ENCODE peak calls at places on chromosomes 11 and 22, in seven cellular contexts. One of them, this sample, is unnamed.
A peak's percentile ranks its signal among the peaks of the same experiment; 100 is the strongest.

GRCh38 chr11:107017433-107018227 is 646 bp downstream of the GUCY1A2 start:
- DNase-seq in SK-N-SH: peak; percentile 80
- DNase-seq in HepG2: peak; percentile 2
- DNase-seq in K562: peak; percentile 37
- DNase-seq in GM12878: no peak
- DNase-seq in GM12891: peak; percentile 41
- DNase-seq in H1: no peak
- DNase-seq in this sample: peak; percentile 33

GRCh38 chr22:37079668-37080171 is 28.2 kb downstream of the KCTD17 start:
- DNase-seq in SK-N-SH: no peak
- DNase-seq in HepG2: no peak
- DNase-seq in K562: no peak
- DNase-seq in GM12878: no peak
- DNase-seq in GM12891: no peak
- DNase-seq in H1: no peak
- DNase-seq in this sample: no peak

GRCh38 chr11:119110439-119110838 is 3.3 kb downstream of the C2CD2L start:
- DNase-seq in SK-N-SH: no peak
- DNase-seq in HepG2: no peak
- DNase-seq in K562: no peak
- DNase-seq in GM12878: no peak
- DNase-seq in GM12891: no peak
- DNase-seq in H1: no peak
- DNase-seq in this sample: no peak

GRCh38 chr11:27406498-27407354 is 43.7 kb upstream of the CCDC34 start:
- DNase-seq in SK-N-SH: no peak
- DNase-seq in HepG2: no peak
- DNase-seq in K562: peak; percentile 39
- DNase-seq in GM12878: no peak
- DNase-seq in GM12891: no peak
- DNase-seq in H1: no peak
- DNase-seq in this sample: no peak

GRCh38 chr22:40898850-40899357 is 37.0 kb upstream of the DNAJB7 start:
- DNase-seq in SK-N-SH: peak; percentile 23
- DNase-seq in HepG2: peak; percentile 62
- DNase-seq in K562: peak; percentile 35
- DNase-seq in GM12878: peak; percentile 44
- DNase-seq in GM12891: peak; percentile 31
- DNase-seq in H1: no peak
- DNase-seq in this sample: peak; percentile 18

GRCh38 chr22:40263191-40263590 is 83.1 kb upstream of the ADSL start:
- DNase-seq in SK-N-SH: no peak
- DNase-seq in HepG2: no peak
- DNase-seq in K562: peak; percentile 51
- DNase-seq in GM12878: no peak
- DNase-seq in GM12891: peak; percentile 17
- DNase-seq in H1: no peak
- DNase-seq in this sample: no peak

GRCh38 chr11:122069946-122070345 is 46.1 kb downstream of the BLID start:
- DNase-seq in SK-N-SH: peak; percentile 65
- DNase-seq in HepG2: peak; percentile 7
- DNase-seq in K562: no peak
- DNase-seq in GM12878: no peak
- DNase-seq in GM12891: no peak
- DNase-seq in H1: no peak
- DNase-seq in this sample: no peak

GRCh38 chr11:8605956-8606355 is 11.9 kb upstream of the STK33 start:
- DNase-seq in SK-N-SH: no peak
- DNase-seq in HepG2: no peak
- DNase-seq in K562: no peak
- DNase-seq in GM12878: no peak
- DNase-seq in GM12891: no peak
- DNase-seq in H1: no peak
- DNase-seq in this sample: no peak

GRCh38 chr11:75771646-75772410 is 3.2 kb downstream of the DGAT2 start:
- DNase-seq in SK-N-SH: no peak
- DNase-seq in HepG2: no peak
- DNase-seq in K562: no peak
- DNase-seq in GM12878: no peak
- DNase-seq in GM12891: no peak
- DNase-seq in H1: no peak
- DNase-seq in this sample: no peak

GRCh38 chr11:35404397-35404775 is 15.0 kb downstream of the SLC1A2 start:
- DNase-seq in SK-N-SH: peak; percentile 29
- DNase-seq in HepG2: peak; percentile 18
- DNase-seq in K562: peak; percentile 42
- DNase-seq in GM12878: no peak
- DNase-seq in GM12891: no peak
- DNase-seq in H1: no peak
- DNase-seq in this sample: no peak

GRCh38 chr11:72814831-72815618 is 814 bp downstream of the ATG16L2 start:
- DNase-seq in SK-N-SH: no peak
- DNase-seq in HepG2: peak; percentile 54
- DNase-seq in K562: peak; percentile 52
- DNase-seq in GM12878: no peak
- DNase-seq in GM12891: no peak
- DNase-seq in H1: no peak
- DNase-seq in this sample: no peak

GRCh38 chr11:63251312-63251711 is 7.9 kb upstream of the SLC22A25 start:
- DNase-seq in SK-N-SH: no peak
- DNase-seq in HepG2: peak; percentile 80
- DNase-seq in K562: no peak
- DNase-seq in GM12878: no peak
- DNase-seq in GM12891: no peak
- DNase-seq in H1: no peak
- DNase-seq in this sample: no peak

GRCh38 chr22:23804781-23805291 is 18.1 kb downstream of the SMARCB1 start:
- DNase-seq in SK-N-SH: no peak
- DNase-seq in HepG2: no peak
- DNase-seq in K562: no peak
- DNase-seq in GM12878: no peak
- DNase-seq in GM12891: no peak
- DNase-seq in H1: no peak
- DNase-seq in this sample: no peak

GRCh38 chr22:49638788-49639187 is 188.9 kb downstream of the BRD1 start:
- DNase-seq in SK-N-SH: no peak
- DNase-seq in HepG2: peak; percentile 7
- DNase-seq in K562: no peak
- DNase-seq in GM12878: no peak
- DNase-seq in GM12891: no peak
- DNase-seq in H1: no peak
- DNase-seq in this sample: no peak

GRCh38 chr11:7941141-7941540 is 367 bp downstream of the OR10A3 start:
- DNase-seq in SK-N-SH: no peak
- DNase-seq in HepG2: no peak
- DNase-seq in K562: no peak
- DNase-seq in GM12878: no peak
- DNase-seq in GM12891: no peak
- DNase-seq in H1: no peak
- DNase-seq in this sample: no peak

GRCh38 chr11:13297917-13298356 is 20.3 kb downstream of the BMAL1 start:
- DNase-seq in SK-N-SH: no peak
- DNase-seq in HepG2: peak; percentile 30
- DNase-seq in K562: no peak
- DNase-seq in GM12878: no peak
- DNase-seq in GM12891: no peak
- DNase-seq in H1: no peak
- DNase-seq in this sample: no peak

GRCh38 chr22:23278883-23279675 is 98.8 kb downstream of the BCR start:
- DNase-seq in SK-N-SH: no peak
- DNase-seq in HepG2: no peak
- DNase-seq in K562: no peak
- DNase-seq in GM12878: no peak
- DNase-seq in GM12891: no peak
- DNase-seq in H1: no peak
- DNase-seq in this sample: no peak

GRCh38 chr11:5684627-5685362 is at the start of gene TRIM5:
- DNase-seq in SK-N-SH: peak; percentile 45
- DNase-seq in HepG2: peak; percentile 92
- DNase-seq in K562: peak; percentile 96
- DNase-seq in GM12878: peak; percentile 86
- DNase-seq in GM12891: peak; percentile 71
- DNase-seq in H1: peak; percentile 41
- DNase-seq in this sample: peak; percentile 69

GRCh38 chr11:57899378-57899777 is 124.3 kb upstream of the OR9Q1 start:
- DNase-seq in SK-N-SH: no peak
- DNase-seq in HepG2: no peak
- DNase-seq in K562: no peak
- DNase-seq in GM12878: no peak
- DNase-seq in GM12891: no peak
- DNase-seq in H1: no peak
- DNase-seq in this sample: no peak

GRCh38 chr22:42321908-42322561 is 51.6 kb upstream of the TCF20 start:
- DNase-seq in SK-N-SH: no peak
- DNase-seq in HepG2: no peak
- DNase-seq in K562: no peak
- DNase-seq in GM12878: no peak
- DNase-seq in GM12891: no peak
- DNase-seq in H1: no peak
- DNase-seq in this sample: no peak

DNA sequence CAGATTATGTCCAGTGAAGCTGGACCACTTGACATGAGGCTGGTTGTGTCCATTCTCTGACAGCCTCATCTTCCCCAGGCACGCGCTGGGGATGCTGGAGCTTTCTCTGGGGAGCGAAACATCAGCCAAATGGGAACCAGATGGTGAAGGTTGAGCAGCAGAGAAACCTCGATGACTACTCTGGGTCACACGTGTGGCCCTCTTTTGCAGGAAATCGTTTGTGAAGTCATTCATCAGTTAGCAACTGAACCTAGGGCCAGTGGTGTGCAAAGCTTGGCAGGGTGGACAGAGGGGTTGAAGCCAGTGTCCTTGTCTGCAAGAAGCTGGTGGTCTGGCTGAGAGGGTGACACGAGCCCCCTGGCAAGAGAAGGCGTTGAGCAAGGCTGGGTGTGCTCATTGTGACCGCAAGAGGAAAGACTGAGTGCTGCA is 109.8 kb downstream of the ZBTB16 start:
- DNase-seq in SK-N-SH: no peak
- DNase-seq in HepG2: no peak
- DNase-seq in K562: no peak
- DNase-seq in GM12878: no peak
- DNase-seq in GM12891: no peak
- DNase-seq in H1: no peak
- DNase-seq in this sample: no peak
- TF ChIP-seq TAF1 in SK-N-SH: no peak
- TF ChIP-seq TAF1 in HepG2: no peak
- TF ChIP-seq TAF1 in K562: no peak
- TF ChIP-seq TAF1 in GM12878: no peak
- TF ChIP-seq TAF1 in GM12891: no peak
- TF ChIP-seq TAF1 in H1: no peak
- TF ChIP-seq TAF1 in this sample: no peak

GRCh38 chr22:28826921-28827320 is 26.6 kb upstream of the XBP1 start:
- DNase-seq in SK-N-SH: no peak
- DNase-seq in HepG2: no peak
- DNase-seq in K562: no peak
- DNase-seq in GM12878: no peak
- DNase-seq in GM12891: no peak
- DNase-seq in H1: no peak
- DNase-seq in this sample: no peak
- TF ChIP-seq TAF1 in SK-N-SH: no peak
- TF ChIP-seq TAF1 in HepG2: no peak
- TF ChIP-seq TAF1 in K562: no peak
- TF ChIP-seq TAF1 in GM12878: no peak
- TF ChIP-seq TAF1 in GM12891: no peak
- TF ChIP-seq TAF1 in H1: no peak
- TF ChIP-seq TAF1 in this sample: no peak

GRCh38 chr11:66107600-66108151 is 37.6 kb downstream of the PACS1 start:
- DNase-seq in SK-N-SH: no peak
- DNase-seq in HepG2: no peak
- DNase-seq in K562: no peak
- DNase-seq in GM12878: no peak
- DNase-seq in GM12891: no peak
- DNase-seq in H1: no peak
- DNase-seq in this sample: no peak

GRCh38 chr11:66109294-66109693 is 39.2 kb downstream of the PACS1 start:
- DNase-seq in SK-N-SH: no peak
- DNase-seq in HepG2: no peak
- DNase-seq in K562: no peak
- DNase-seq in GM12878: no peak
- DNase-seq in GM12891: no peak
- DNase-seq in H1: no peak
- DNase-seq in this sample: no peak

GRCh38 chr11:66111158-66111557 is 41.1 kb downstream of the PACS1 start:
- DNase-seq in SK-N-SH: no peak
- DNase-seq in HepG2: no peak
- DNase-seq in K562: no peak
- DNase-seq in GM12878: no peak
- DNase-seq in GM12891: no peak
- DNase-seq in H1: no peak
- DNase-seq in this sample: no peak

GRCh38 chr11:66104057-66104638 is 34.1 kb downstream of the PACS1 start:
- DNase-seq in SK-N-SH: no peak
- DNase-seq in HepG2: no peak
- DNase-seq in K562: no peak
- DNase-seq in GM12878: no peak
- DNase-seq in GM12891: no peak
- DNase-seq in H1: no peak
- DNase-seq in this sample: no peak

DNA sequence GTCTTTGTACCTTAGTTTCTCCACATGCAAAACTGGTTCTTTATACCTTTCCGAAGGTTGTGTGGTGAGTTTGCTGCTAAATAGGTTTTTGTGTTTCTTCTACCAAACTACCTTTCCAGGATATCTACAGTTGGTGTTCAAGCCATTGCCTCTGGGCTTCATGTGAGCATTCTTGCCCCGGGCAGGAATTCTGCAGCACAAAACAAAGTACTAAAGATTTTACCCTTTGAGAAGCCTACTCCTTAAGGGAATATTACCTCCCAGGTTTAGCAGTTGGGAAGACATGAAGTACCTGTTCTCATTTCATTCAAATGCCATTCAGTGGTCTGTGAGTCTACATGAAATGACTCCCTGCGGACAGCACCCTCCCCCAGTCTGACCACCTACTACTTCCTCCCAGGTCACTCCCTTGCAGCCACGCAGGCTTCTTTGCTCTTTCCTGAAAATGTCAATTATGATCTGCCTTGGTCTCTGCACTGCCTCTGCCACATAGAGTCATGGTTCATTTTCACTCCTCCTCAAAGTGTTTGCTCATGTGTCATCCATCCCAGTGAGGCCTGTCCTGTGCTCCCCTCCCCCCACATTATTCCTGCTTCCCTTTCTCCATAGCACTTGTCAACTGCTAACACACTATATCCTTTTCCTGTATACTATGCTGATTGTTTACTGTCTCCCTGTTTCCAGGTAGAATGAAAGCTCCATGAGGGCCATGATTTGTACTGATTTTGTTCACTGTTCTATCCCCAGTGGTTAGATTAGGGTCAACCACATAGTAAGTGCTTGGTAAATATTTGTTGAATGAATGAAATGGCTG is 36.9 kb downstream of the PACS1 start:
- DNase-seq in SK-N-SH: no peak
- DNase-seq in HepG2: peak; percentile 42
- DNase-seq in K562: no peak
- DNase-seq in GM12878: no peak
- DNase-seq in GM12891: no peak
- DNase-seq in H1: no peak
- DNase-seq in this sample: no peak
- TF ChIP-seq TAF1 in SK-N-SH: no peak
- TF ChIP-seq TAF1 in HepG2: no peak
- TF ChIP-seq TAF1 in K562: no peak
- TF ChIP-seq TAF1 in GM12878: no peak
- TF ChIP-seq TAF1 in GM12891: no peak
- TF ChIP-seq TAF1 in H1: no peak
- TF ChIP-seq TAF1 in this sample: no peak

GRCh38 chr22:36026741-36027140 is 1.9 kb downstream of the RBFOX2 start:
- DNase-seq in SK-N-SH: no peak
- DNase-seq in HepG2: no peak
- DNase-seq in K562: no peak
- DNase-seq in GM12878: no peak
- DNase-seq in GM12891: no peak
- DNase-seq in H1: no peak
- DNase-seq in this sample: no peak
- TF ChIP-seq TAF1 in SK-N-SH: no peak
- TF ChIP-seq TAF1 in HepG2: no peak
- TF ChIP-seq TAF1 in K562: no peak
- TF ChIP-seq TAF1 in GM12878: no peak
- TF ChIP-seq TAF1 in GM12891: no peak
- TF ChIP-seq TAF1 in H1: no peak
- TF ChIP-seq TAF1 in this sample: no peak